ENCODE peak calls at places on chromosomes 3 and 15, in nine cellular contexts. F is endothelial cell, L is NCI-H748 treated with DMSO at 0.1 percent for 48 hours, O is GM03348, I is upper lobe of right lung, X is posterior cingulate gyrus, T is psoas muscle, P is fibroblast of the aortic adventitia, A is IMR-90. C is an unnamed sample.

GRCh38 chr3:16455001-16455400 is 58.5 kb downstream of the RFTN1 start:
- DNase-seq in F (no peak), L (peak), O (no peak), I (no peak), X (no peak), T (no peak), P (no peak), A (no peak), C (no peak)

GRCh38 chr15:69730281-69731235 is 277.9 kb downstream of the RPLP1 start:
- DNase-seq in F (no peak), L (no peak), O (no peak), I (no peak), X (no peak), T (no peak), P (no peak), A (no peak), C (no peak)

GRCh38 chr3:145087038-145087437 is 1073.9 kb downstream of the PLOD2 start:
- DNase-seq in F (no peak), L (no peak), O (no peak), I (no peak), X (no peak), T (no peak), P (no peak), A (no peak), C (no peak)

GRCh38 chr15:45521596-45522167 is 873 bp downstream of the SLC30A4 start:
- DNase-seq in F (no peak), L (no peak), O (no peak), I (no peak), X (no peak), T (no peak), P (peak), A (no peak), C (no peak)

GRCh38 chr15:26744894-26745293 is 28.0 kb downstream of the GABRB3 start:
- DNase-seq in F (no peak), L (no peak), O (no peak), I (no peak), X (no peak), T (no peak), P (no peak), A (no peak), C (no peak)

GRCh38 chr3:37686225-37686624 is 175.5 kb upstream of the CTDSPL start:
- DNase-seq in F (peak), L (no peak), O (no peak), I (no peak), X (no peak), T (no peak), P (no peak), A (no peak), C (no peak)

GRCh38 chr3:185473290-185473815 is 25.5 kb downstream of the TMEM41A start:
- DNase-seq in F (no peak), L (no peak), O (no peak), I (no peak), X (peak), T (peak), P (no peak), A (peak), C (no peak)

GRCh38 chr3:143135150-143135549 is 15.6 kb downstream of the CHST2 start:
- DNase-seq in F (no peak), L (no peak), O (peak), I (no peak), X (no peak), T (no peak), P (peak), A (peak), C (peak)

GRCh38 chr3:94875149-94875548 is 812.3 kb downstream of the NSUN3 start:
- DNase-seq in F (no peak), L (no peak), O (no peak), I (peak), X (no peak), T (no peak), P (no peak), A (no peak), C (no peak)

GRCh38 chr15:85792872-85793621 is 1.7 kb downstream of the KLHL25 start:
- DNase-seq in F (no peak), L (no peak), O (peak), I (peak), X (no peak), T (no peak), P (no peak), A (no peak), C (no peak)

GRCh38 chr3:169923189-169923588 is 11.8 kb downstream of the SAMD7 start:
- DNase-seq in F (no peak), L (no peak), O (no peak), I (no peak), X (no peak), T (peak), P (peak), A (no peak), C (peak)

GRCh38 chr3:18591120-18591519 is 166.0 kb upstream of the SATB1 start:
- DNase-seq in F (no peak), L (peak), O (no peak), I (no peak), X (no peak), T (no peak), P (no peak), A (no peak), C (no peak)

GRCh38 chr3:142046320-142047020 is 102.9 kb downstream of the TFDP2 start:
- DNase-seq in F (no peak), L (no peak), O (no peak), I (no peak), X (no peak), T (no peak), P (no peak), A (no peak), C (no peak)

GRCh38 chr3:172289583-172289982 is 158.7 kb downstream of the GHSR start:
- DNase-seq in F (peak), L (no peak), O (no peak), I (no peak), X (no peak), T (no peak), P (no peak), A (no peak), C (no peak)

GRCh38 chr3:3629911-3630310 is 169.3 kb upstream of the LRRN1 start:
- DNase-seq in F (no peak), L (no peak), O (no peak), I (no peak), X (no peak), T (no peak), P (no peak), A (peak), C (no peak)

GRCh38 chr15:36185438-36185837 is 394.0 kb upstream of the CDIN1 start:
- DNase-seq in F (no peak), L (no peak), O (no peak), I (no peak), X (no peak), T (no peak), P (no peak), A (peak), C (peak)

GRCh38 chr3:13281657-13282527 is 138.2 kb downstream of the NUP210 start:
- DNase-seq in F (peak), L (peak), O (no peak), I (peak), X (no peak), T (peak), P (no peak), A (no peak), C (no peak)

GRCh38 chr3:157088133-157088488 is 71.8 kb downstream of the CCNL1 start:
- DNase-seq in F (peak), L (no peak), O (no peak), I (no peak), X (no peak), T (no peak), P (no peak), A (no peak), C (no peak)

GRCh38 chr15:39313467-39313866 is 267.4 kb upstream of the THBS1 start:
- DNase-seq in F (no peak), L (no peak), O (no peak), I (no peak), X (no peak), T (no peak), P (no peak), A (no peak), C (no peak)